ENCODE peak calls at places on chromosomes 1 and 21, in ten cellular contexts. J is NCI-H69; Z is HEK293T; Q is stimulated activated CD8-positive, alpha-beta memory T cell treated with anti-CD3 and anti-CD28 coated beads, Interleukin-2, amount 100 ng/mL, for 48 hours; U is A172; L is hypothalamus; W is T-helper 17 cell; Y is T-helper 2 cell; T is choroid plexus epithelial cell; S is aorta. B is an unnamed sample.

GRCh38 chr1:245560460-245560859 is 405.7 kb downstream of the KIF26B start:
- DNase-seq in J (no peak), Z (no peak), Q (no peak), U (no peak), L (no peak), W (no peak), Y (no peak), T (no peak), S (no peak), B (no peak)

GRCh38 chr1:7586031-7586941 is 184.8 kb upstream of the VAMP3 start:
- DNase-seq in J (no peak), Z (no peak), Q (no peak), U (no peak), L (no peak), W (no peak), Y (no peak), T (no peak), S (peak; percentile 64), B (peak; percentile 34)

GRCh38 chr1:92482404-92482664 is 4.4 kb downstream of the GFI1 start:
- DNase-seq in J (no peak), Z (no peak), Q (no peak), U (no peak), L (no peak), W (no peak), Y (no peak), T (no peak), S (no peak), B (no peak)

GRCh38 chr1:10899490-10900264 is 103.2 kb upstream of the CASZ1 start:
- DNase-seq in J (peak; percentile 53), Z (no peak), Q (no peak), U (no peak), L (no peak), W (no peak), Y (no peak), T (no peak), S (peak; percentile 68), B (no peak)

GRCh38 chr1:184890539-184890973 is 83.8 kb downstream of the NIBAN1 start:
- DNase-seq in J (no peak), Z (no peak), Q (no peak), U (peak; percentile 42), L (no peak), W (peak; percentile 38), Y (peak; percentile 82), T (no peak), S (no peak), B (no peak)

GRCh38 chr1:21266119-21266774 is 24.0 kb downstream of the ECE1 start:
- DNase-seq in J (no peak), Z (no peak), Q (no peak), U (no peak), L (no peak), W (no peak), Y (no peak), T (no peak), S (no peak), B (peak; percentile 42)

GRCh38 chr1:21685944-21686678 is 17.0 kb upstream of the RAP1GAP start:
- DNase-seq in J (no peak), Z (no peak), Q (no peak), U (no peak), L (no peak), W (no peak), Y (no peak), T (no peak), S (no peak), B (no peak)

GRCh38 chr1:201490708-201491131 is 16.2 kb downstream of the CSRP1 start:
- DNase-seq in J (no peak), Z (no peak), Q (no peak), U (no peak), L (no peak), W (no peak), Y (no peak), T (no peak), S (no peak), B (no peak)

GRCh38 chr1:173856903-173857302 is 10.9 kb downstream of the GAS5 start:
- DNase-seq in J (no peak), Z (no peak), Q (no peak), U (no peak), L (no peak), W (no peak), Y (no peak), T (no peak), S (no peak), B (no peak)

GRCh38 chr1:113170519-113170918 is 97.5 kb downstream of the LRIG2 start:
- DNase-seq in J (no peak), Z (no peak), Q (no peak), U (no peak), L (no peak), W (no peak), Y (no peak), T (no peak), S (no peak), B (no peak)

GRCh38 chr21:25691931-25692330 is 42.8 kb downstream of the ATP5PF start:
- DNase-seq in J (no peak), Z (no peak), Q (no peak), U (no peak), L (no peak), W (no peak), Y (no peak), T (no peak), S (no peak), B (no peak)

GRCh38 chr1:3548156-3548893 is 63.0 kb downstream of the MEGF6 start:
- DNase-seq in J (no peak), Z (no peak), Q (no peak), U (peak; percentile 54), L (no peak), W (no peak), Y (no peak), T (peak; percentile 60), S (peak; percentile 89), B (no peak)